ENCODE peak calls at places on chromosome 17, in six cellular contexts. One of them, this sample, is unnamed.

GRCh38 chr17:48646183-48647102 is 20.3 kb upstream of the HOXB9 start:
- DNase-seq in RPMI8226: peak; percentile 27
- DNase-seq in hepatocyte: no peak
- DNase-seq in HEK293T: peak; percentile 32
- DNase-seq in hepatic stellate cell: peak; percentile 16
- DNase-seq in stimulated activated CD4-positive, alpha-beta T cell treated with anti-CD3 and anti-CD28 coated beads, Interleukin-4, amount 100 ng/mL, for 48 hours: no peak
- DNase-seq in this sample: peak; percentile 71

GRCh38 chr17:41518789-41519449 is at the start of gene KRT15:
- DNase-seq in RPMI8226: peak; percentile 92
- DNase-seq in hepatocyte: no peak
- DNase-seq in HEK293T: no peak
- DNase-seq in hepatic stellate cell: no peak
- DNase-seq in stimulated activated CD4-positive, alpha-beta T cell treated with anti-CD3 and anti-CD28 coated beads, Interleukin-4, amount 100 ng/mL, for 48 hours: no peak
- DNase-seq in this sample: no peak

GRCh38 chr17:62763891-62764600 is 44.1 kb downstream of the MARCHF10 start:
- DNase-seq in RPMI8226: no peak
- DNase-seq in hepatocyte: no peak
- DNase-seq in HEK293T: no peak
- DNase-seq in hepatic stellate cell: no peak
- DNase-seq in stimulated activated CD4-positive, alpha-beta T cell treated with anti-CD3 and anti-CD28 coated beads, Interleukin-4, amount 100 ng/mL, for 48 hours: no peak
- DNase-seq in this sample: no peak

GRCh38 chr17:29710891-29711418 is 88.2 kb upstream of the CORO6 start:
- DNase-seq in RPMI8226: no peak
- DNase-seq in hepatocyte: peak; percentile 48
- DNase-seq in HEK293T: no peak
- DNase-seq in hepatic stellate cell: no peak
- DNase-seq in stimulated activated CD4-positive, alpha-beta T cell treated with anti-CD3 and anti-CD28 coated beads, Interleukin-4, amount 100 ng/mL, for 48 hours: no peak
- DNase-seq in this sample: no peak

GRCh38 chr17:80783461-80783860 is 208.2 kb upstream of the CHMP6 start:
- DNase-seq in RPMI8226: no peak
- DNase-seq in hepatocyte: no peak
- DNase-seq in HEK293T: no peak
- DNase-seq in hepatic stellate cell: no peak
- DNase-seq in stimulated activated CD4-positive, alpha-beta T cell treated with anti-CD3 and anti-CD28 coated beads, Interleukin-4, amount 100 ng/mL, for 48 hours: no peak
- DNase-seq in this sample: no peak

GRCh38 chr17:29956225-29956624 is 14.8 kb downstream of the EFCAB5 start:
- DNase-seq in RPMI8226: no peak
- DNase-seq in hepatocyte: no peak
- DNase-seq in HEK293T: no peak
- DNase-seq in hepatic stellate cell: no peak
- DNase-seq in stimulated activated CD4-positive, alpha-beta T cell treated with anti-CD3 and anti-CD28 coated beads, Interleukin-4, amount 100 ng/mL, for 48 hours: no peak
- DNase-seq in this sample: no peak

GRCh38 chr17:81551458-81552243 is 502 bp downstream of the FAAP100 start:
- DNase-seq in RPMI8226: no peak
- DNase-seq in hepatocyte: peak; percentile 44
- DNase-seq in HEK293T: peak; percentile 39
- DNase-seq in hepatic stellate cell: peak; percentile 56
- DNase-seq in stimulated activated CD4-positive, alpha-beta T cell treated with anti-CD3 and anti-CD28 coated beads, Interleukin-4, amount 100 ng/mL, for 48 hours: no peak
- DNase-seq in this sample: no peak

GRCh38 chr17:7930841-7931631 is 710 bp downstream of the TRAPPC1 start:
- DNase-seq in RPMI8226: no peak
- DNase-seq in hepatocyte: no peak
- DNase-seq in HEK293T: no peak
- DNase-seq in hepatic stellate cell: peak; percentile 32
- DNase-seq in stimulated activated CD4-positive, alpha-beta T cell treated with anti-CD3 and anti-CD28 coated beads, Interleukin-4, amount 100 ng/mL, for 48 hours: no peak
- DNase-seq in this sample: no peak

GRCh38 chr17:75405365-75406221 is at the start of gene GRB2:
- DNase-seq in RPMI8226: peak; percentile 98
- DNase-seq in hepatocyte: peak; percentile 99
- DNase-seq in HEK293T: peak; percentile 99
- DNase-seq in hepatic stellate cell: peak; percentile 100
- DNase-seq in stimulated activated CD4-positive, alpha-beta T cell treated with anti-CD3 and anti-CD28 coated beads, Interleukin-4, amount 100 ng/mL, for 48 hours: peak; percentile 99
- DNase-seq in this sample: peak; percentile 100

GRCh38 chr17:80826955-80827645 is 164.5 kb upstream of the CHMP6 start:
- DNase-seq in RPMI8226: no peak
- DNase-seq in hepatocyte: peak; percentile 50
- DNase-seq in HEK293T: no peak
- DNase-seq in hepatic stellate cell: peak; percentile 36
- DNase-seq in stimulated activated CD4-positive, alpha-beta T cell treated with anti-CD3 and anti-CD28 coated beads, Interleukin-4, amount 100 ng/mL, for 48 hours: no peak
- DNase-seq in this sample: no peak